ENCODE peak calls at places on chromosomes 2 and 18, in seven cellular contexts. K is GM12878, F is K562, A is A549, Z is HCT116, T is heart left ventricle, H is stomach. L is an unnamed sample.

GRCh38 chr2:213148572-213149331 is 2.7 kb downstream of the IKZF2 start:
- DNase-seq in K (no peak), F (no peak), A (no peak), Z (no peak), T (no peak), H (no peak), L (no peak)

GRCh38 chr2:108026095-108026794 is 39.9 kb downstream of the SLC5A7 start:
- DNase-seq in K (no peak), F (no peak), A (no peak), Z (no peak), T (no peak), H (no peak), L (no peak)

GRCh38 chr18:48845174-48845573 is 105.6 kb downstream of the SMAD7 start:
- DNase-seq in K (no peak), F (no peak), A (no peak), Z (no peak), T (no peak), H (no peak), L (no peak)

GRCh38 chr2:6812857-6813530 is 52.7 kb downstream of the CMPK2 start:
- DNase-seq in K (no peak), F (no peak), A (no peak), Z (no peak), T (no peak), H (no peak), L (peak)

GRCh38 chr2:52117299-52117698 is 1085.4 kb upstream of the NRXN1 start:
- DNase-seq in K (no peak), F (no peak), A (no peak), Z (no peak), T (no peak), H (no peak), L (no peak)

GRCh38 chr2:206158563-206159345 is 490 bp downstream of the NDUFS1 start:
- DNase-seq in K (no peak), F (no peak), A (no peak), Z (no peak), T (no peak), H (no peak), L (no peak)

GRCh38 chr18:44821924-44822323 is 141.2 kb downstream of the SETBP1 start:
- DNase-seq in K (no peak), F (no peak), A (no peak), Z (no peak), T (no peak), H (no peak), L (no peak)

GRCh38 chr2:67500541-67500940 is 103.4 kb downstream of the ETAA1 start:
- DNase-seq in K (no peak), F (no peak), A (no peak), Z (no peak), T (no peak), H (no peak), L (no peak)

GRCh38 chr2:155115856-155116255 is 417.4 kb downstream of the KCNJ3 start:
- DNase-seq in K (no peak), F (no peak), A (no peak), Z (no peak), T (no peak), H (no peak), L (no peak)

GRCh38 chr2:134160793-134161504 is 92.9 kb upstream of the MGAT5 start:
- DNase-seq in K (no peak), F (peak), A (no peak), Z (no peak), T (peak), H (no peak), L (no peak)

GRCh38 chr2:136328396-136328795 is 210.4 kb upstream of the CXCR4 start:
- DNase-seq in K (no peak), F (no peak), A (no peak), Z (no peak), T (no peak), H (no peak), L (no peak)

GRCh38 chr2:136325844-136326291 is 207.9 kb upstream of the CXCR4 start:
- DNase-seq in K (no peak), F (no peak), A (no peak), Z (no peak), T (no peak), H (no peak), L (no peak)

GRCh38 chr2:136323935-136324334 is 206.0 kb upstream of the CXCR4 start:
- DNase-seq in K (no peak), F (no peak), A (no peak), Z (no peak), T (no peak), H (no peak), L (no peak)

GRCh38 chr2:136324966-136325365 is 207.0 kb upstream of the CXCR4 start:
- DNase-seq in K (no peak), F (no peak), A (no peak), Z (no peak), T (no peak), H (no peak), L (no peak)

GRCh38 chr2:136327162-136327852 is 209.4 kb upstream of the CXCR4 start:
- DNase-seq in K (peak), F (peak), A (no peak), Z (no peak), T (no peak), H (peak), L (no peak)
- TF ChIP-seq POLR2A in K (no peak), F (no peak), A (no peak), Z (no peak), T (no peak), H (no peak), L (no peak)

GRCh38 chr2:171411791-171412483 is 21.9 kb downstream of the METTL8 start:
- DNase-seq in K (no peak), F (no peak), A (no peak), Z (no peak), T (no peak), H (no peak), L (no peak)

GRCh38 chr2:171409436-171409971 is 24.3 kb downstream of the METTL8 start:
- DNase-seq in K (no peak), F (no peak), A (no peak), Z (no peak), T (no peak), H (no peak), L (no peak)

GRCh38 chr2:171410624-171411023 is 23.2 kb downstream of the METTL8 start:
- DNase-seq in K (no peak), F (no peak), A (no peak), Z (no peak), T (no peak), H (no peak), L (no peak)

GRCh38 chr2:171411214-171411613 is 22.6 kb downstream of the METTL8 start:
- DNase-seq in K (no peak), F (no peak), A (no peak), Z (no peak), T (no peak), H (no peak), L (no peak)

GRCh38 chr2:171410101-171410500 is 23.7 kb downstream of the METTL8 start:
- DNase-seq in K (no peak), F (no peak), A (no peak), Z (no peak), T (no peak), H (no peak), L (no peak)
- TF ChIP-seq POLR2A in K (no peak), F (no peak), A (no peak), Z (no peak), T (no peak), H (no peak), L (no peak)

GRCh38 chr2:95275601-95276243 is 1.5 kb downstream of the PROM2 start:
- DNase-seq in K (no peak), F (no peak), A (no peak), Z (no peak), T (no peak), H (peak), L (no peak)
- TF ChIP-seq POLR2A in K (no peak), F (no peak), A (no peak), Z (no peak), T (no peak), H (no peak), L (no peak)

GRCh38 chr2:86202702-86203101 is 3.4 kb downstream of the MRPL35 start:
- DNase-seq in K (no peak), F (no peak), A (no peak), Z (no peak), T (no peak), H (no peak), L (peak)
- TF ChIP-seq POLR2A in K (no peak), F (no peak), A (no peak), Z (no peak), T (no peak), H (no peak), L (no peak)

DNA sequence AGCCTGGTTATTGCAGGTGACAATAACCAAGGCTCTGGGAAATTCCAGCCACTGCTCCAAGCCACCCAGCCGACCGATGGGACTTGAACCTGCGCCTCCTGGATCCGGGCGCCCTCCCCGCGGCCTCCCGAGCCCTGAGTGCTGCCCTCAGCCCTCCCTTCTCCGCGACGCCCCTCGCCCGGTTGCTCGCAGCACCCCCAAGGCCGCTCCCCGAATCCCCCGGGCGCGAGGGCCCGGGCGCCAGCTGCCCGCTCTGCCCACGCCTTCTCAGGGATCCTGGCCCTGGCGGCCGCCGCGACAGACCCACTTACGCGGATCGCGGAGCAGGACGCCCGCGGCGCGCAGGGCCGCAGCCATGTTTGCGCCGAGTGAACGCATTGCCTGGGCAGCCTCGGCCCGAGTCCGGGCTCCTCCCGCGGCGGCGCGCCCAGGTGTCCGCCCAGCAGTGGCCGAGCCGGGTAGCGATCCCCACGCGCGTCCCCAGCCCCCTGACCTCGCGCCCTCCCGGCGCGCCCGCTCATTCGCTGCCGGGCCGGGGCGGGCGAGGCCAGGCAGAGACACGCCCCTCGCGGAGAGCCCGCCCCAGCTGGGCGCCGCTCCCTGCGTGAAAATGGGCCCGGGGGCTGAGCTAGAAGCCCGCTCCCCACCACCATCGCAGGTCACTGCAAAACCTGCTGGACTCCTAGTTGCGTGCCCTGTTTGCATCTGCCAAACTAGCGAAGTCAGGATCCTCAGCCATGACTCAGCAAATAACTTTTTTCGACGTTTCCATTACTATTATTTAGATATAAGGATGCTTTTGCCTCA is at the start of gene FECH:
- DNase-seq in K (no peak), F (peak), A (peak), Z (peak), T (peak), H (peak), L (peak)
- TF ChIP-seq POLR2A in K (peak), F (peak), A (peak), Z (peak), T (no peak), H (no peak), L (peak)